ENCODE peak calls at places on chromosome 15, in four cellular contexts. L is Kasumi-1, W is activated gamma-delta T cell treated with Interleukin-2 at 50 U/mL for 16 hours, V is cardiac fibroblast. E is an unnamed sample.

GRCh38 chr15:67479781-67480180 is 41.1 kb upstream of the C15orf61 start:
- DNase-seq in L (no peak), V (peak; percentile 67), W (no peak), E (no peak)

GRCh38 chr15:48859426-48859825 is 18.5 kb upstream of the EID1 start:
- DNase-seq in L (no peak), V (peak; percentile 51), W (no peak), E (no peak)

GRCh38 chr15:51739056-51739455 is 1.6 kb upstream of the LYSMD2 start:
- DNase-seq in L (no peak), W (no peak), V (no peak), E (no peak)

GRCh38 chr15:79437275-79438000 is 5.3 kb downstream of the MINAR1 start:
- DNase-seq in V (no peak), W (no peak), L (no peak), E (no peak)

GRCh38 chr15:64071931-64072765 is 21.5 kb downstream of the CIAO2A start:
- DNase-seq in V (no peak), W (no peak), L (no peak), E (no peak)

GRCh38 chr15:93759626-93760025 is 471.7 kb upstream of the MCTP2 start:
- DNase-seq in L (no peak), W (no peak), V (no peak), E (no peak)

GRCh38 chr15:65372787-65373067 is 5.1 kb downstream of the IGDCC3 start:
- DNase-seq in V (no peak), L (no peak), W (no peak), E (no peak)

GRCh38 chr15:90306560-90306959 is 41.1 kb downstream of the NGRN start:
- DNase-seq in V (no peak), L (peak; percentile 12), W (no peak), E (no peak)

GRCh38 chr15:43774062-43774461 is 2.7 kb downstream of the ELL3 start:
- DNase-seq in L (no peak), V (no peak), W (no peak), E (no peak)

GRCh38 chr15:82570721-82571519 is 30.7 kb upstream of the RPS17 start:
- DNase-seq in L (no peak), V (peak; percentile 18), W (no peak), E (no peak)

GRCh38 chr15:41485226-41485625 is 8.4 kb upstream of the ITPKA start:
- DNase-seq in W (no peak), L (no peak), V (no peak), E (no peak)

GRCh38 chr15:86183765-86184491 is 104.3 kb downstream of the AGBL1 start:
- DNase-seq in W (no peak), V (no peak), L (no peak), E (no peak)

GRCh38 chr15:42707068-42707467 is 29.9 kb downstream of the CDAN1 start:
- DNase-seq in V (peak; percentile 56), W (no peak), L (no peak), E (no peak)

GRCh38 chr15:59165726-59166125 is 40.9 kb upstream of the LDHAL6B start:
- DNase-seq in W (no peak), V (no peak), L (no peak), E (no peak)

GRCh38 chr15:61011576-61012336 is 217.3 kb downstream of the RORA start:
- DNase-seq in W (no peak), V (no peak), L (no peak), E (no peak)

GRCh38 chr15:77118787-77119410 is 48.0 kb upstream of the TSPAN3 start:
- DNase-seq in V (peak; percentile 86), W (peak; percentile 21), L (peak; percentile 80), E (peak; percentile 49)

GRCh38 chr15:73751896-73752816 is 995 bp downstream of the INSYN1 start:
- DNase-seq in L (no peak), V (no peak), W (no peak), E (no peak)

GRCh38 chr15:90571063-90571541 is 41.4 kb downstream of the CRTC3 start:
- DNase-seq in L (no peak), W (no peak), V (peak; percentile 66), E (peak; percentile 85)

GRCh38 chr15:80480171-80480811 is 76.1 kb downstream of the ARNT2 start:
- DNase-seq in W (no peak), L (no peak), V (peak; percentile 51), E (no peak)

GRCh38 chr15:44193651-44194396 is 1.2 kb downstream of the FRMD5 start:
- DNase-seq in W (no peak), V (peak; percentile 51), L (no peak), E (peak; percentile 21)

GRCh38 chr15:34927726-34928125 is 41.8 kb downstream of the AQR start:
- DNase-seq in V (peak; percentile 20), L (no peak), W (no peak), E (no peak)

GRCh38 chr15:62899090-62899493 is 143.5 kb upstream of the TPM1 start:
- DNase-seq in L (no peak), W (no peak), V (no peak), E (peak; percentile 71)

E was measured in colonic mucosa.